ENCODE peak calls at places on chromosome 6, in eight cellular contexts. O is transverse colon, P is thyroid gland, I is hepatocyte, Z is HCT116, L is IMR-90, F is heart left ventricle, W is colonic mucosa. A is an unnamed sample. For H3K9me3, the result is how much of the 10 kb centered on the place peaks cover.

GRCh38 chr6:103404799-103405198 is 1454.9 kb downstream of the HACE1 start:
- DNase-seq in O (no peak), P (no peak), I (no peak), Z (no peak), L (no peak), F (no peak), W (no peak), A (no peak)

GRCh38 chr6:6697620-6698019 is 109.1 kb downstream of the LY86 start:
- DNase-seq in O (peak), P (no peak), I (no peak), Z (no peak), L (no peak), F (no peak), W (no peak), A (no peak)

GRCh38 chr6:132964101-132964867 is 149.9 kb downstream of the RPS12 start:
- DNase-seq in O (no peak), P (no peak), I (peak), Z (no peak), L (peak), F (no peak), W (no peak), A (no peak)

GRCh38 chr6:7258231-7258763 is 54.7 kb downstream of the SSR1 start:
- DNase-seq in O (no peak), P (peak), I (no peak), Z (no peak), L (no peak), F (no peak), W (no peak), A (no peak)

GRCh38 chr6:106540907-106541306 is 88.4 kb downstream of the RTN4IP1 start:
- DNase-seq in O (no peak), P (no peak), I (no peak), Z (no peak), L (no peak), F (no peak), W (no peak), A (no peak)

GRCh38 chr6:144362042-144363018 is 77.2 kb downstream of the UTRN start:
- DNase-seq in O (no peak), P (peak), I (no peak), Z (no peak), L (no peak), F (no peak), W (no peak), A (no peak)

GRCh38 chr6:170316071-170316470 is 9.5 kb downstream of the FAM120B start:
- DNase-seq in O (no peak), P (no peak), I (no peak), Z (no peak), L (peak), F (no peak), W (no peak), A (no peak)

GRCh38 chr6:31070711-31071197 is 41.6 kb downstream of the C6orf15 start:
- DNase-seq in O (no peak), P (peak), I (peak), Z (peak), L (peak), F (peak), W (no peak), A (no peak)

GRCh38 chr6:25137497-25137896 is 141.7 kb upstream of the CARMIL1 start:
- DNase-seq in O (no peak), P (no peak), I (no peak), Z (no peak), L (no peak), F (no peak), W (no peak), A (no peak)

GRCh38 chr6:43308101-43308989 is at the start of gene CRIP3:
- DNase-seq in O (peak), P (peak), I (peak), Z (no peak), L (no peak), F (peak), W (peak), A (no peak)

GRCh38 chr6:108621117-108621516 is 60.4 kb downstream of the FOXO3 start:
- DNase-seq in O (peak), P (no peak), I (no peak), Z (peak), L (peak), F (no peak), W (no peak), A (peak)

GRCh38 chr6:7697820-7698623 is 27.9 kb upstream of the BMP6 start:
- DNase-seq in O (peak), P (peak), I (peak), Z (no peak), L (peak), F (no peak), W (no peak), A (peak)

GRCh38 chr6:31969712-31970603 is 2.0 kb downstream of the DXO start:
- DNase-seq in O (no peak), P (no peak), I (no peak), Z (no peak), L (peak), F (no peak), W (no peak), A (no peak)

GRCh38 chr6:5541751-5542432 is 280.6 kb downstream of the FARS2 start:
- DNase-seq in O (no peak), P (no peak), I (peak), Z (peak), L (peak), F (no peak), W (no peak), A (no peak)

GRCh38 chr6:72350256-72350875 is 271.5 kb upstream of the KCNQ5 start:
- DNase-seq in O (no peak), P (no peak), I (no peak), Z (no peak), L (no peak), F (no peak), W (no peak), A (no peak)

GRCh38 chr6:164085552-164086325 is 671.2 kb downstream of the QKI start:
- DNase-seq in O (no peak), P (peak), I (no peak), Z (no peak), L (no peak), F (peak), W (no peak), A (peak)

GRCh38 chr6:106170030-106170791 is 84.1 kb downstream of the PRDM1 start:
- DNase-seq in O (no peak), P (no peak), I (no peak), Z (no peak), L (no peak), F (no peak), W (no peak), A (no peak)

GRCh38 chr6:6629416-6629815 is 40.9 kb downstream of the LY86 start:
- DNase-seq in O (no peak), P (no peak), I (no peak), Z (no peak), L (no peak), F (no peak), W (no peak), A (no peak)

GRCh38 chr6:62371395-62371794 is 85.4 kb upstream of the KHDRBS2 start:
- DNase-seq in O (no peak), P (no peak), I (no peak), Z (no peak), L (no peak), F (no peak), W (no peak), A (no peak)

GRCh38 chr6:107699191-107700015 is 124.7 kb downstream of the SCML4 start:
- DNase-seq in O (no peak), P (no peak), I (no peak), Z (no peak), L (no peak), F (no peak), W (no peak), A (peak)

GRCh38 chr6:129863664-129864063 is 2.5 kb upstream of the TMEM244 start:
- DNase-seq in O (no peak), P (no peak), I (no peak), Z (peak), L (peak), F (no peak), W (no peak), A (no peak)

GRCh38 chr6:26092443-26092842 is 5.2 kb downstream of the HFE start:
- DNase-seq in O (no peak), P (no peak), I (no peak), Z (no peak), L (no peak), F (no peak), W (no peak), A (no peak)

GRCh38 chr6:4936681-4937041 is 67.2 kb downstream of the RPP40 start:
- DNase-seq in O (no peak), P (peak), I (peak), Z (no peak), L (peak), F (no peak), W (no peak), A (no peak)

GRCh38 chr6:80725156-80725930 is 618.9 kb downstream of the BCKDHB start:
- DNase-seq in O (no peak), P (no peak), I (peak), Z (no peak), L (peak), F (no peak), W (no peak), A (no peak)

GRCh38 chr6:72132851-72133250 is 246.5 kb downstream of the RIMS1 start:
- DNase-seq in O (no peak), P (no peak), I (no peak), Z (no peak), L (no peak), F (no peak), W (no peak), A (no peak)

GRCh38 chr6:52571099-52571755 is 5.6 kb downstream of the TRAM2 start:
- DNase-seq in O (no peak), P (peak), I (peak), Z (no peak), L (no peak), F (no peak), W (no peak), A (no peak)

GRCh38 chr6:11938285-11938890 is 73.7 kb upstream of the HIVEP1 start:
- DNase-seq in O (peak), P (peak), I (peak), Z (no peak), L (no peak), F (no peak), W (peak), A (no peak)

GRCh38 chr6:30935018-30935417 is 3.0 kb upstream of the SFTA2 start:
- DNase-seq in O (no peak), P (peak), I (peak), Z (no peak), L (no peak), F (no peak), W (no peak), A (no peak)

GRCh38 chr6:139920027-139920851 is 545.8 kb upstream of the CITED2 start:
- DNase-seq in O (no peak), P (peak), I (no peak), Z (no peak), L (no peak), F (no peak), W (no peak), A (no peak)

GRCh38 chr6:24883618-24884017 is 52.1 kb downstream of the RIPOR2 start:
- DNase-seq in O (no peak), P (no peak), I (no peak), Z (no peak), L (peak), F (no peak), W (no peak), A (no peak)

GRCh38 chr6:154403803-154404202 is 47.2 kb upstream of the IPCEF1 start:
- DNase-seq in O (peak), P (peak), I (peak), Z (no peak), L (peak), F (peak), W (no peak), A (no peak)

GRCh38 chr6:4687989-4688947 is 87.9 kb upstream of the CDYL start:
- DNase-seq in O (no peak), P (no peak), I (peak), Z (peak), L (peak), F (no peak), W (no peak), A (no peak)

GRCh38 chr6:106885659-106886058 is 88.9 kb downstream of the CD24 start:
- DNase-seq in O (no peak), P (no peak), I (peak), Z (no peak), L (no peak), F (no peak), W (no peak), A (no peak)

GRCh38 chr6:137657351-137657911 is 163.2 kb upstream of the OLIG3 start:
- DNase-seq in O (no peak), P (no peak), I (no peak), Z (no peak), L (no peak), F (no peak), W (no peak), A (no peak)

GRCh38 chr6:16286151-16286522 is 47.8 kb downstream of the GMPR start:
- DNase-seq in O (no peak), P (peak), I (peak), Z (peak), L (peak), F (no peak), W (no peak), A (no peak)

GRCh38 chr6:80553071-80553740 is 446.7 kb downstream of the BCKDHB start:
- DNase-seq in O (no peak), P (no peak), I (no peak), Z (no peak), L (no peak), F (peak), W (no peak), A (no peak)

DNA sequence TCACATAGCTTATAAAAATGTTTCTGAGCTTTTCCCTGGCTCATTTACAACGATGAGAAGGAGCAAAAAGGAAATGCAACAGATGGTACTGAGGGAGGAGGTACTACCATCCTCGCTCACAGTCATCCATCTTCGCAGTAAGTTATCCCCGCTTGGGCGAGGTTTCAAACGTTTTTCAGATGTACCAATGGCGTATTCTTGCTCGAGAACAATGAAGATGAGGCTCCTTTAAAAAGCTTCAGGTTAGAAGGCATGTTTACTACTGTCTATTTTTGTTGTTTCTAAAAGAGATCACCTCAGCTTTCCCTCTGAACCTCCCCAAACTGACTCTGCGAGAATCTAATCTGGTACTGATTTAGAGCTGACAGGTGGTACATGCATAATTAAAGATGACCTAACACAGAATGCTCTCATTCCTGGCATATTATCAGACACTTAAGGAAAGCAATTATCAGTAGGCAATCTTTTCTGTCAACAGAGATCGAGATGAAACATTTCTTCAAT is 178.7 kb downstream of the GJA10 start:
- DNase-seq in O (no peak), P (no peak), I (no peak), Z (no peak), L (no peak), F (no peak), W (no peak), A (no peak)
- H3K27ac ChIP-seq in O (no peak), P (no peak), I (no peak), Z (no peak), L (no peak), F (no peak), W (no peak), A (no peak)

DNA sequence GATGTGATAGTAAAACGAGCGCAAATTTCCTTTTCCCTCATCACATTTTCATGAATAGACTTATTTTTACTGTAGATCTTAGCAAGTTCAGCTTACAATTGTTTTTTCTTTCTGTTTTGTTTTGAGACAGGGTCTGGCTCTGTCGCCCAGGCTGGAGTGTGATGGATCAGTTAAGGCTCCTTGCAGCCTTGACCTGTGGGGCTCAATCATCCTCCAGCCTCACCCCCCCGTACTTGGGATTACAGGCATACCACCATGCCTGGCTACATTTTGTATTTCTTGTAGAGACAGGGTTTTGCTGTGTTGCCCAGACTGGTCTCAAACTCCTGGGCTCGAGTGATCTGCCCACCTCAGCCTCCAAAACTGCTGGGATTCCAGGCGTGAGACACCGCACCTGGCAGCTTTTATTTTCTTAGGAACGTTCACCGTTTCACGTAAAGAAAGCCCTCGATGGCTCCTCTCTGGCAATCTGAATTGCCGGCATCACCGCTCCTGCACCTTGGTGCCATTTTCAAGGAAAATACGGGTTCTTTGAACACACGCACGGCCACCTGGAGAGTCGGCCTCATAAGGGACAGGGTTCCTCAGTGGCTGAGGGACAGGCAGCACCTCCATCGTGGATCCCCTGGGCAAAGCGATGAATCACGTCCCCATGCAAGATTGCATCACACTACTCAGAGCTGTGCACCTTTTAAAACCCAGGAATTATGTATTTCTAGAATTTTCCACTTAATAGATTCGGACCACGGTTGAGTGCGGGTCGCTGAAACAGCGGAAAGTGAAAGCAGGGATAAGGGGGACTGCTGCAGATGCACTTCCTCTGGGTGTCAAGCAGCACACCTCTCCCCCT is 78.7 kb downstream of the IRF4 start:
- DNase-seq in O (no peak), P (no peak), I (no peak), Z (no peak), L (no peak), F (no peak), W (no peak), A (no peak)
- H3K4me3 ChIP-seq in O (no peak), P (no peak), I (no peak), Z (no peak), L (no peak), F (no peak), W (no peak), A (no peak)

DNA sequence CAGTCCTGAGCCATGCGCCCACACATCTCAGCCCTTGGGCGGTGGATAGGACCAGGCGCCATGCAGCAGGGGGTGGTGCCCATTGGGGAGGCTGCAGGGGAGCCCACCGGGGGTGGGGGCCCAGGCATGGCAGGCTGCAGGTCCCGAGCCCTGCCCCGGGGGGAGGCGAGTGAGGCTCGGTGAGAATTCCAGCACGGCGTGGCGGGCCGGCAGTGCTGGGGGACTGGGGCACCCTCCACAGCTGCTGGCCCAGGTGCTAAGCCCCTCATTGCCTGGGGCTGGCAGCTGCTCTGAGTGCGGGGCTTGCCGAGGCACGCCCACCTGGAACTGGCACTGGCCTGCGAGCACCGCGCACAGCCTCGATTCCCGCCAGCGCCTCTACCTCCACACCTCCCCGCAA is 21.6 kb upstream of the PRL start:
- DNase-seq in O (no peak), P (no peak), I (no peak), Z (no peak), L (no peak), F (no peak), W (no peak), A (no peak)
- H3K9me3 ChIP-seq in O (under half), P (under half), I (under half), Z (under half), L (under half), F (under half), W (under half), A (under half)

GRCh38 chr6:127164009-127164408 is 45.5 kb downstream of the RSPO3 start:
- DNase-seq in O (no peak), P (no peak), I (no peak), Z (no peak), L (no peak), F (no peak), W (no peak), A (no peak)

GRCh38 chr6:127164555-127164954 is 46.1 kb downstream of the RSPO3 start:
- DNase-seq in O (no peak), P (no peak), I (no peak), Z (no peak), L (no peak), F (no peak), W (no peak), A (no peak)

GRCh38 chr6:127160484-127160883 is 42.0 kb downstream of the RSPO3 start:
- DNase-seq in O (no peak), P (no peak), I (no peak), Z (no peak), L (no peak), F (no peak), W (no peak), A (no peak)

GRCh38 chr6:127162808-127163207 is 44.3 kb downstream of the RSPO3 start:
- DNase-seq in O (no peak), P (no peak), I (no peak), Z (no peak), L (no peak), F (no peak), W (no peak), A (no peak)
- H3K27ac ChIP-seq in O (no peak), P (no peak), I (no peak), Z (no peak), L (no peak), F (no peak), W (no peak), A (no peak)

DNA sequence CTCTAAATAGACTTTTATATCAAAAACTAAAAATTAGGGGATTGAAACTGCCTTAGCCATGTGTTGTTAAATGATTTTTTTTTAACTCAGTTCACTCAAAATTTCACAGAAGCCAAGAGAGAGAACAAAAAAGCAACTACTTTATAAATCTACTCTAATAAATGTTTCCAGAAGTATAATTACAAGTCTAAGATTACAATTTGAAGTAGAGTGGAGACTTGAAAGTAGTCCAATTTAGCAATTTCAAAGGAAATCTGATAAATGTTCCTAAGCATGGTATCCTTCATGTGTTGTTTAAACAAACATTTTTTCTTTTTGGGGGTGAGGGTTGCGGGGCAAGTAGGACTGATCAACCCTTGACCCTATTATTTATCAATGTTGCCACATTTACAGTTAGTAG is 72.6 kb downstream of the PHIP start:
- DNase-seq in O (no peak), P (no peak), I (no peak), Z (no peak), L (no peak), F (no peak), W (no peak), A (no peak)
- H3K4me3 ChIP-seq in O (no peak), P (no peak), I (no peak), Z (no peak), L (no peak), F (no peak), W (no peak), A (no peak)

DNA sequence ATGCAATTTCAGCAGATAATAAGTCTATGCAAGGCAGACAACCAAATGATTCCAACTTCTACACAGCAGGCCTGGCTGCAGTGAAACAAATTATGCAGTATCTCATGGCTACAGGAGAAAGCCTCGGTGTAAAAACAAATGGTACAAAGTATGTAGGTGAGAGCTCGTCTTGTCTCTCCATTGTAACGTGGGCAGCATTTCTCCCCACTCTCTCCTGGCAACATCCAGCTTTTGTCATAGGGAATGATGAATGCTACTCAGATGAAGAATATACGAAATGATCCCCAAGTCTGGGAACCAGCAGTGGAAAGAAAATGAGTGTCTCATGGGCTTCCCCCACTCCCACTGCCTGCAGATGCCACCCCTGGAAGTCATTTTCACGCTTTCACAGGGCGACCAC is 32.4 kb downstream of the FYN start:
- DNase-seq in O (no peak), P (no peak), I (no peak), Z (no peak), L (no peak), F (no peak), W (no peak), A (no peak)
- H3K9me3 ChIP-seq in O (under half), P (under half), I (under half), Z (under half), L (under half), F (under half), W (under half), A (under half)

GRCh38 chr6:15254074-15254975 is 8.5 kb downstream of the JARID2 start:
- DNase-seq in O (no peak), P (peak), I (no peak), Z (no peak), L (no peak), F (no peak), W (no peak), A (no peak)
- H3K27ac ChIP-seq in O (no peak), P (no peak), I (no peak), Z (no peak), L (no peak), F (no peak), W (no peak), A (peak)

A was measured in right atrium auricular region.